ENCODE peak calls at places on chromosomes 2 and 18, in five cellular contexts. X, O, C, V and I are unnamed samples.

GRCh38 chr2:163662141-163662780 is 73.5 kb downstream of the FIGN start:
- DNase-seq in O (peak; percentile 16), C (no peak), V (no peak), X (no peak), I (peak; percentile 29)

GRCh38 chr18:57747809-57748680 is 55.1 kb downstream of the ATP8B1 start:
- DNase-seq in O (no peak), V (no peak), X (no peak), C (no peak), I (no peak)

GRCh38 chr18:36470896-36471295 is 173.4 kb downstream of the FHOD3 start:
- DNase-seq in X (no peak), C (no peak), V (no peak), O (no peak), I (no peak)

GRCh38 chr2:205025580-205026240 is 480.4 kb downstream of the PARD3B start:
- DNase-seq in C (no peak), X (no peak), V (no peak), O (no peak), I (peak; percentile 0)

GRCh38 chr2:157725856-157726255 is 97.2 kb upstream of the ACVR1C start:
- DNase-seq in O (no peak), X (no peak), C (no peak), V (no peak), I (peak; percentile 38)

GRCh38 chr2:216029416-216030129 is 16.2 kb upstream of the MREG start:
- DNase-seq in X (no peak), O (peak; percentile 57), C (no peak), V (no peak), I (no peak)

GRCh38 chr2:240962371-240963064 is 35.9 kb upstream of the SNED1 start:
- DNase-seq in X (peak; percentile 34), C (peak; percentile 32), O (no peak), V (no peak), I (no peak)

GRCh38 chr18:58615150-58616132 is 13.4 kb downstream of the ALPK2 start:
- DNase-seq in C (no peak), X (peak; percentile 19), O (no peak), V (no peak), I (no peak)

GRCh38 chr18:46650681-46651080 is 6.3 kb downstream of the LOXHD1 start:
- DNase-seq in X (no peak), O (no peak), C (no peak), V (no peak), I (no peak)

GRCh38 chr2:235358981-235359471 is 134.8 kb upstream of the AGAP1 start:
- DNase-seq in X (no peak), V (no peak), O (no peak), C (no peak), I (peak; percentile 24)

GRCh38 chr2:229454934-229455631 is 184.0 kb upstream of the PID1 start:
- DNase-seq in O (peak; percentile 90), V (no peak), X (no peak), C (no peak), I (peak; percentile 96)

GRCh38 chr18:59954746-59955145 is 55.0 kb downstream of the PMAIP1 start:
- DNase-seq in C (no peak), X (no peak), V (no peak), O (peak; percentile 62), I (peak; percentile 60)

GRCh38 chr2:74072542-74072941 is 75.2 kb downstream of the BOLA3 start:
- DNase-seq in C (no peak), X (no peak), O (no peak), V (peak; percentile 65), I (no peak)

GRCh38 chr2:141911485-141912066 is 219.2 kb downstream of the LRP1B start:
- DNase-seq in X (peak; percentile 32), C (peak; percentile 17), O (no peak), V (peak; percentile 18), I (peak; percentile 5)

GRCh38 chr2:128369126-128369555 is 50.5 kb upstream of the HS6ST1 start:
- DNase-seq in X (no peak), V (no peak), C (peak; percentile 71), O (peak; percentile 31), I (no peak)

GRCh38 chr2:64204006-64204632 is 59.9 kb upstream of the PELI1 start:
- DNase-seq in C (no peak), O (no peak), V (peak; percentile 52), X (no peak), I (peak; percentile 59)

GRCh38 chr2:221741496-221742211 is 169.6 kb upstream of the EPHA4 start:
- DNase-seq in C (no peak), X (no peak), V (no peak), O (no peak), I (no peak)

GRCh38 chr2:15749460-15750432 is 158.1 kb downstream of the DDX1 start:
- DNase-seq in V (no peak), C (no peak), X (no peak), O (no peak), I (no peak)

GRCh38 chr2:18047114-18047695 is 168.7 kb downstream of the KCNS3 start:
- DNase-seq in C (no peak), O (no peak), X (no peak), V (no peak), I (no peak)

GRCh38 chr2:100359576-100359975 is 37.3 kb upstream of the LONRF2 start:
- DNase-seq in V (no peak), X (no peak), C (no peak), O (no peak), I (no peak)

GRCh38 chr2:136141510-136142154 is 23.7 kb upstream of the CXCR4 start:
- DNase-seq in X (no peak), O (no peak), V (peak; percentile 53), C (no peak), I (no peak)

DNA sequence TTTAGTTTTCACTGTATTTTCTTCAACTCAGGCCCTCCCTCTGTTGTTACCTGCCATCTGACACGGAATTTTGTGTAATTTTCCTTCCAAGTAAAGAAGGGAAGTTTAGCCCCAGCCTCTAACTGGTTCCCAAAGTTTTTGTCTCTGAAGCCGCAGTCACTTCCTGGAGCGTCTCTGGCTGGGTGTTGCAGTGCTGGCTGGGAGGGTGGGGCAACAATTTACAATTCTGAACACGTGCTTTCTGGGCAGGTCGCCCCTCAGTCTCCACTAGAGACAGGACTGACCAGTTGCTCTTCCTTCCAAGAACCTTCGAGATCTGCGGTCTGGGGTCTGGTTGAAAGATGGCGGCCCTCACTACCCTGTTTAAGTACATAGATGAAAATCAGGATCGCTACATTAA is 3.5 kb downstream of the CNDP2 start:
- DNase-seq in V (peak; percentile 88), C (no peak), X (peak; percentile 87), O (no peak), I (peak; percentile 18)
- H3K4me3 ChIP-seq in V (peak overlapping the region; percentile 56), C (no peak overlapping the region), X (no peak overlapping the region), O (no peak overlapping the region), I (no peak overlapping the region)

GRCh38 chr2:166647935-166648334 is 153.9 kb upstream of the SCN7A start:
- DNase-seq in O (no peak), X (no peak), C (no peak), V (no peak), I (no peak)

GRCh38 chr2:166658901-166659300 is 164.9 kb upstream of the SCN7A start:
- DNase-seq in X (no peak), O (no peak), V (no peak), C (no peak), I (no peak)

GRCh38 chr2:166651991-166652390 is 157.9 kb upstream of the SCN7A start:
- DNase-seq in C (no peak), X (no peak), O (no peak), V (no peak), I (no peak)

GRCh38 chr2:166651080-166651675 is 157.1 kb upstream of the SCN7A start:
- DNase-seq in C (no peak), V (no peak), O (peak; percentile 18), X (no peak), I (peak; percentile 59)

GRCh38 chr2:166653185-166653813 is 159.2 kb upstream of the SCN7A start:
- DNase-seq in X (no peak), C (no peak), V (no peak), O (no peak), I (peak; percentile 56)
- H3K4me3 ChIP-seq in X (no peak overlapping the region), C (no peak overlapping the region), V (no peak overlapping the region), O (no peak overlapping the region), I (no peak overlapping the region)

GRCh38 chr2:105859694-105859951 is 114.9 kb downstream of the NCK2 start:
- DNase-seq in V (no peak), O (no peak), X (no peak), C (no peak), I (no peak)

GRCh38 chr2:105856576-105856975 is 111.9 kb downstream of the NCK2 start:
- DNase-seq in C (no peak), O (no peak), X (no peak), V (no peak), I (no peak)

GRCh38 chr2:105858868-105859693 is 114.4 kb downstream of the NCK2 start:
- DNase-seq in O (no peak), V (no peak), X (no peak), C (no peak), I (no peak)

GRCh38 chr2:105854972-105855371 is 110.3 kb downstream of the NCK2 start:
- DNase-seq in V (no peak), C (no peak), O (no peak), X (no peak), I (no peak)

DNA sequence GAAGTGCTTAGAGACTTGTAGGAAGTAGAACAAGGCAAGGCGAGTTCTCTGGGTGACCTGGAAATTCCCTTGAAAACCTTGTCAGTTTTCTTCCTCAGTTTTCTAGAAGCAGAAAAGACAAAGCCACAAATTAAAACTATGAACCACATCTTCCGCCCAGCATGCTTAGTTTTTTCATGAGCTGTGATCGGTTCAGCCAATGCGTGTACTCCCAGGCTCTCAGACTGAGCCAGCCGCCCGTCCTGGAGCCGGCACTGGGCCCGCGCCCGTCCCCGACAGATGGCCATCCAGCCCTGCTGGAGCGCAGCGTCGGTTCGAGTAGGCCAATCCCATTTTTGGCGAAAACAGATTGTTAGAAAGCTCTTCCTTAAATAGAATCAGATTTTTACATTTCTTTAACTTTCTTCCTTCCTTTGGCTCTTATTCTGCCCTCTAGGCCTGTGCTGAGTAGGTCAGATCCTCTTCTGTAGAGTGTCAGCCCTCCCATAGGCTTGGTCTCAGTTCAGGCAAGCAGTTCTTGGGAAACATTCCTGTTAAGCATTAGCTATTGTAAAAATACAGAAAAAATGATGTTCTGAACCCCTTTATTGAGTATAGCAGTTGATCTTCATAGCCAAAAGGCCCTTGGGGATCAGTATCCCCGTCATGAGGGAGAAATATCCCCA is 112.5 kb downstream of the NCK2 start:
- DNase-seq in X (no peak), O (no peak), V (no peak), C (no peak), I (no peak)
- H3K4me3 ChIP-seq in X (no peak overlapping the region), O (no peak overlapping the region), V (no peak overlapping the region), C (no peak overlapping the region), I (no peak overlapping the region)

DNA sequence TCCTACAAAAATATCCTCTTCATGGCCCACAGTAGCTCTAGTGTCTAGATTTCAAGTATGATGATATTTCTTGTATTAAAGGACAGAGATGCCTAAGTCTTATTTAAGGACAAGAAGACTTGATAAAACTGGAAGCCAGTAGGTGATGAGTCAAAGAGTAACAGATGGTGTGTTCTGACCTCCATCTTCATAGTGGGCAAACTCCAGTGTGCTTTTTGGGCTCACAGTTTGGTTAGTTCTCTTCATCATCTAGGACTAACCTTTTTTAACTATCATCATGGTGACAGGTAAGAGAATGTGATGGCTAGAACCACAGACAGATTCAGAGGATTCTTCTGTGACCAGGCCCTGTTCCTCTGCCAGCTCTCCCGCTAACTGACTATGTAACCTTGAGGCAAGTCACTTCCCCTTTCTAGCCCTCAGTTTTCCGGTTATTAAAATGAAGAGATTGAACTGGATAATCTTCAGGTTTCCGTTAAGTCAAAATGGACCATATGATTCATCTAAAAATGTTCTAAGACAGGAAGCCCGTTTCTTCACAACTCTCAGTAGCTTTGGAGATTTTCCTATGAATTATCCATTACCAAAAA is 140.3 kb upstream of the RASGRP3 start:
- DNase-seq in X (no peak), C (no peak), O (no peak), V (peak; percentile 52), I (no peak)
- H3K4me3 ChIP-seq in X (no peak overlapping the region), C (no peak overlapping the region), O (no peak overlapping the region), V (no peak overlapping the region), I (no peak overlapping the region)